ENCODE peak calls at places on chromosomes 11 and 22, in ten cellular contexts. H is right lobe of liver, A is mammary epithelial cell, N is heart right ventricle, O is ovary, S is neuronal stem cell, D is fibroblast of lung, U is left ventricle myocardium inferior, B is small intestine, T is adrenal gland. L is an unnamed sample.

GRCh38 chr11:26187639-26188038 is 144.3 kb upstream of the ANO3 start:
- DNase-seq in A (peak; percentile 73), B (no peak), N (no peak), T (no peak), H (no peak), O (no peak), U (no peak), D (peak; percentile 94), S (no peak), L (no peak)

GRCh38 chr11:133608496-133608895 is 76.2 kb upstream of the OPCML start:
- DNase-seq in A (no peak), H (no peak), N (no peak), D (no peak), T (no peak), U (no peak), O (no peak), B (no peak), S (no peak), L (no peak)

GRCh38 chr22:23471698-23472097 is 108.4 kb downstream of the IGLL1 start:
- DNase-seq in S (no peak), O (no peak), N (no peak), A (no peak), T (no peak), D (no peak), H (no peak), U (no peak), B (no peak), L (no peak)

GRCh38 chr11:111764621-111765020 is 1.6 kb downstream of the PPP2R1B start:
- DNase-seq in T (no peak), H (no peak), D (peak; percentile 40), B (no peak), O (no peak), A (peak; percentile 13), S (no peak), N (no peak), U (no peak), L (no peak)

GRCh38 chr11:65136515-65137096 is 2.3 kb upstream of the SYVN1 start:
- DNase-seq in H (no peak), D (no peak), U (no peak), T (no peak), S (no peak), A (no peak), O (no peak), B (peak; percentile 42), N (no peak), L (no peak)

GRCh38 chr11:46079662-46080061 is 41.6 kb downstream of the PHF21A start:
- DNase-seq in N (no peak), H (no peak), D (no peak), A (no peak), T (no peak), S (no peak), O (no peak), U (no peak), B (no peak), L (no peak)

GRCh38 chr22:31036671-31037550 is 44.2 kb upstream of the SMTN start:
- DNase-seq in T (no peak), A (peak; percentile 67), H (no peak), D (peak; percentile 65), B (peak; percentile 85), U (no peak), S (no peak), N (no peak), O (peak; percentile 46), L (no peak)

GRCh38 chr11:131691558-131692041 is 321.2 kb downstream of the NTM start:
- DNase-seq in D (peak; percentile 15), H (no peak), S (no peak), O (peak; percentile 48), B (no peak), A (peak; percentile 58), U (no peak), T (no peak), N (no peak), L (no peak)

GRCh38 chr22:35777335-35777975 is 59.8 kb downstream of the APOL5 start:
- DNase-seq in N (no peak), A (peak; percentile 57), H (no peak), O (no peak), U (no peak), S (no peak), D (peak; percentile 78), T (no peak), B (no peak), L (no peak)

GRCh38 chr22:26461188-26461810 is 22.3 kb downstream of the HPS4 start:
- DNase-seq in U (peak; percentile 42), D (peak; percentile 37), S (peak; percentile 63), A (peak; percentile 12), N (peak; percentile 50), B (peak; percentile 67), H (peak; percentile 57), O (peak; percentile 59), T (peak; percentile 78), L (no peak)

GRCh38 chr11:64661146-64661545 is 61.9 kb downstream of the NRXN2 start:
- DNase-seq in A (no peak), U (peak; percentile 40), B (no peak), T (no peak), S (no peak), D (peak; percentile 56), H (no peak), N (no peak), O (no peak), L (no peak)

DNA sequence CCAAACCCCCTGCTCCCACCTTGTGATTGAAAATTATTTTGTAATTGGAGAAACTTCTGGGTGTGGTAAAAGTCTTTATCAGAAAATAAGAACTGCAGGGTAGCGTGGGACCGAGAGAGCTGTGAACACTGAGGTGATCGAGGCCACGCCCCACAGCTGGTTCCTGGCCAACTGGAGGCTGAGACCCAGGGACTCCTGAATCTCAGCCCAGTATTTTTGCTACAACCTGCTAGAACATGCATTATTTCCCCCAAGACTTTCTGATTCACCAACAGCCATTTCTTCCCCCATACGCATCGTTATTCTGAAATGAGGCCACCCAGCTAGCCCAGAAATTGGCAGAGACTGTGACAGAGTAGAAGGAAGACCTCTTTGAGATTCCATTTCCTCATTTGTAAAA is 3.3 kb upstream of the FGF19 start:
- DNase-seq in T (no peak), N (no peak), B (peak; percentile 27), H (no peak), S (no peak), D (no peak), O (no peak), A (peak; percentile 90), U (no peak), L (no peak)
- H3K4me3 ChIP-seq in T (no peak overlapping the region), N (no peak overlapping the region), B (no peak overlapping the region), H (no peak overlapping the region), S (no peak overlapping the region), D (no peak overlapping the region), O (no peak overlapping the region), A (peak overlapping the region; percentile 32), U (no peak overlapping the region), L (no peak overlapping the region)

GRCh38 chr11:14904745-14905103 is 12.7 kb upstream of the CYP2R1 start:
- DNase-seq in T (peak; percentile 66), A (no peak), U (peak; percentile 87), D (peak; percentile 75), S (no peak), H (peak; percentile 88), O (peak; percentile 87), B (peak; percentile 60), N (peak; percentile 88), L (peak; percentile 59)
- H3K27ac ChIP-seq in T (no peak overlapping the region), A (no peak overlapping the region), U (no peak overlapping the region), D (no peak overlapping the region), S (no peak overlapping the region), H (peak overlapping the region; percentile 12), O (no peak overlapping the region), B (no peak overlapping the region), N (no peak overlapping the region), L (peak overlapping the region; percentile 52)

GRCh38 chr11:101458161-101458560 is 125.6 kb downstream of the TRPC6 start:
- DNase-seq in A (peak; percentile 28), B (no peak), H (no peak), N (no peak), D (no peak), T (no peak), S (no peak), U (no peak), O (no peak), L (no peak)
- H3K4me3 ChIP-seq in A (no peak overlapping the region), B (no peak overlapping the region), H (no peak overlapping the region), N (no peak overlapping the region), D (no peak overlapping the region), T (no peak overlapping the region), S (no peak overlapping the region), U (no peak overlapping the region), O (no peak overlapping the region), L (no peak overlapping the region)

GRCh38 chr11:20158597-20159257 is 1.5 kb downstream of the DBX1 start:
- DNase-seq in H (peak; percentile 51), U (peak; percentile 42), D (peak; percentile 71), N (peak; percentile 38), O (peak; percentile 56), A (peak; percentile 44), B (peak; percentile 17), S (peak; percentile 88), T (peak; percentile 66), L (no peak)
- H3K27ac ChIP-seq in H (no peak overlapping the region), U (no peak overlapping the region), D (no peak overlapping the region), N (no peak overlapping the region), O (no peak overlapping the region), A (no peak overlapping the region), B (no peak overlapping the region), S (no peak overlapping the region), T (no peak overlapping the region), L (no peak overlapping the region)

DNA sequence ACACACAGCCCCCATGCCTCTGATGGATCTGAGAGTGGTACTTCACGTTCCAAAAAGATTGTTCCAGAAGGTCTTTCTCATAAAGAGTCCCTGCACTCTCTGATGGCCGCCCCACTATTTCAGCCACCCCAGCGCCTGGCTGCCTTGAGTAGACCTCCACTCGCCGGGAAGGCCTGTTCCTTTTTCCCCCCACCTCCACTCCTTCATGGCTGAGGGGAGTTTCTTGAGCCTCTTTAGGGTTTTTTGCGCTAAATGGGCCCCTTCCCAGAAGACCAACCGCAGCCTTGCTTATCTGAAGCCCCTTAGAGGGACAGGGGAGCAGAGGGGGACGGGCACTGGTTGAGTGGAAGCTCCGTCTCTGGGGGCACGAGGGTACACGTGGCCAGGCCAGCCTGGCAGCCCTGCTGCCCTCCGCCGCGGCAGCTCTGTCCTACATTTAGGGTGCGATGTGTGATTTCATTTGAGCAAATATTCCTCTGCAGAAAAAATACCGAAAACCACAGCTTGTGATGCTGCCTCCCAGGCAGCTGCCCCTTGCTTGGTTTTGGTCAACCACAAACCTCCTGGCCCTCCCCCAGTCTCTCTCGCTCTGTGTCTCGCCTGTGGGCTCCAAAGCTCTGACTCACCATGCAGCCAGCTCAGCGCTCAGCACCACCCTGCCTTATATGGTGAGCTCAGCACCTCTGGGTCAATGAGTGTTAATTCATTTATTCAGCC is 88.7 kb downstream of the TP53I11 start:
- DNase-seq in T (peak; percentile 91), N (peak; percentile 54), A (peak; percentile 97), O (peak; percentile 85), H (peak; percentile 49), U (peak; percentile 44), B (peak; percentile 70), D (peak; percentile 98), S (no peak), L (peak; percentile 66)
- H3K4me3 ChIP-seq in T (no peak overlapping the region), N (no peak overlapping the region), A (no peak overlapping the region), O (no peak overlapping the region), H (no peak overlapping the region), U (no peak overlapping the region), B (no peak overlapping the region), D (no peak overlapping the region), S (no peak overlapping the region), L (no peak overlapping the region)